ENCODE peak calls at places on chromosome 17, in six cellular contexts. One of them, this sample, is unnamed. For H3K4me1, the result is how much of the 10 kb centered on the place peaks cover.

GRCh38 chr17:6583411-6583810 is 27.1 kb upstream of the PITPNM3 start:
- DNase-seq in GM12878: no peak
- DNase-seq in K562: no peak
- DNase-seq in GM23248: no peak
- DNase-seq in neural progenitor cell: no peak
- DNase-seq in PC-9: no peak
- DNase-seq in this sample: no peak

GRCh38 chr17:72111374-72111773 is 9.4 kb upstream of the SOX9 start:
- DNase-seq in GM12878: no peak
- DNase-seq in K562: no peak
- DNase-seq in GM23248: no peak
- DNase-seq in neural progenitor cell: peak
- DNase-seq in PC-9: no peak
- DNase-seq in this sample: no peak

GRCh38 chr17:27218719-27219488 is 75.0 kb upstream of the WSB1 start:
- DNase-seq in GM12878: peak
- DNase-seq in K562: no peak
- DNase-seq in GM23248: no peak
- DNase-seq in neural progenitor cell: no peak
- DNase-seq in PC-9: no peak
- DNase-seq in this sample: no peak

GRCh38 chr17:38572292-38572664 is 33.5 kb downstream of the SRCIN1 start:
- DNase-seq in GM12878: no peak
- DNase-seq in K562: no peak
- DNase-seq in GM23248: no peak
- DNase-seq in neural progenitor cell: peak
- DNase-seq in PC-9: no peak
- DNase-seq in this sample: no peak

GRCh38 chr17:7551396-7551795 is 2.5 kb downstream of the TNFSF12 start:
- DNase-seq in GM12878: no peak
- DNase-seq in K562: no peak
- DNase-seq in GM23248: no peak
- DNase-seq in neural progenitor cell: no peak
- DNase-seq in PC-9: no peak
- DNase-seq in this sample: no peak

GRCh38 chr17:29154516-29155234 is 25.5 kb downstream of the MYO18A start:
- DNase-seq in GM12878: no peak
- DNase-seq in K562: peak
- DNase-seq in GM23248: peak
- DNase-seq in neural progenitor cell: no peak
- DNase-seq in PC-9: peak
- DNase-seq in this sample: no peak

GRCh38 chr17:65855245-65855644 is 293.8 kb upstream of the AXIN2 start:
- DNase-seq in GM12878: no peak
- DNase-seq in K562: no peak
- DNase-seq in GM23248: no peak
- DNase-seq in neural progenitor cell: no peak
- DNase-seq in PC-9: peak
- DNase-seq in this sample: peak

GRCh38 chr17:63222655-63223054 is 223.5 kb downstream of the CYB561 start:
- DNase-seq in GM12878: no peak
- DNase-seq in K562: no peak
- DNase-seq in GM23248: peak
- DNase-seq in neural progenitor cell: no peak
- DNase-seq in PC-9: no peak
- DNase-seq in this sample: peak

GRCh38 chr17:50205111-50205821 is 3.8 kb upstream of the COL1A1 start:
- DNase-seq in GM12878: no peak
- DNase-seq in K562: peak
- DNase-seq in GM23248: peak
- DNase-seq in neural progenitor cell: no peak
- DNase-seq in PC-9: no peak
- DNase-seq in this sample: no peak

GRCh38 chr17:72719582-72720493 is 372.6 kb downstream of the SLC39A11 start:
- DNase-seq in GM12878: no peak
- DNase-seq in K562: no peak
- DNase-seq in GM23248: no peak
- DNase-seq in neural progenitor cell: no peak
- DNase-seq in PC-9: no peak
- DNase-seq in this sample: peak

GRCh38 chr17:27559996-27560481 is 70.9 kb upstream of the LGALS9 start:
- DNase-seq in GM12878: no peak
- DNase-seq in K562: no peak
- DNase-seq in GM23248: peak
- DNase-seq in neural progenitor cell: no peak
- DNase-seq in PC-9: no peak
- DNase-seq in this sample: peak

GRCh38 chr17:75511610-75512575 is 3.4 kb downstream of the CASKIN2 start:
- DNase-seq in GM12878: no peak
- DNase-seq in K562: peak
- DNase-seq in GM23248: no peak
- DNase-seq in neural progenitor cell: no peak
- DNase-seq in PC-9: peak
- DNase-seq in this sample: peak

GRCh38 chr17:35892091-35892637 is 12.0 kb upstream of the CCL5 start:
- DNase-seq in GM12878: no peak
- DNase-seq in K562: no peak
- DNase-seq in GM23248: no peak
- DNase-seq in neural progenitor cell: no peak
- DNase-seq in PC-9: no peak
- DNase-seq in this sample: no peak

GRCh38 chr17:52648995-52649394 is 490.5 kb upstream of the CA10 start:
- DNase-seq in GM12878: no peak
- DNase-seq in K562: no peak
- DNase-seq in GM23248: no peak
- DNase-seq in neural progenitor cell: no peak
- DNase-seq in PC-9: no peak
- DNase-seq in this sample: no peak

GRCh38 chr17:64186171-64187092 is 56.5 kb upstream of the ERN1 start:
- DNase-seq in GM12878: no peak
- DNase-seq in K562: no peak
- DNase-seq in GM23248: no peak
- DNase-seq in neural progenitor cell: no peak
- DNase-seq in PC-9: no peak
- DNase-seq in this sample: no peak

GRCh38 chr17:40065041-40065770 is 2.4 kb downstream of the THRA start:
- DNase-seq in GM12878: no peak
- DNase-seq in K562: no peak
- DNase-seq in GM23248: peak
- DNase-seq in neural progenitor cell: peak
- DNase-seq in PC-9: peak
- DNase-seq in this sample: peak

GRCh38 chr17:66175892-66176291 is 16.0 kb downstream of the CEP112 start:
- DNase-seq in GM12878: no peak
- DNase-seq in K562: no peak
- DNase-seq in GM23248: no peak
- DNase-seq in neural progenitor cell: no peak
- DNase-seq in PC-9: no peak
- DNase-seq in this sample: no peak

GRCh38 chr17:77471984-77472836 is 331.4 kb downstream of the SEC14L1 start:
- DNase-seq in GM12878: no peak
- DNase-seq in K562: no peak
- DNase-seq in GM23248: peak
- DNase-seq in neural progenitor cell: peak
- DNase-seq in PC-9: peak
- DNase-seq in this sample: peak

GRCh38 chr17:78168906-78169793 is 769 bp downstream of the SYNGR2 start:
- DNase-seq in GM12878: no peak
- DNase-seq in K562: no peak
- DNase-seq in GM23248: peak
- DNase-seq in neural progenitor cell: peak
- DNase-seq in PC-9: peak
- DNase-seq in this sample: peak

GRCh38 chr17:8464941-8465340 is 29.3 kb downstream of the NDEL1 start:
- DNase-seq in GM12878: no peak
- DNase-seq in K562: no peak
- DNase-seq in GM23248: no peak
- DNase-seq in neural progenitor cell: no peak
- DNase-seq in PC-9: no peak
- DNase-seq in this sample: no peak

GRCh38 chr17:19389386-19389785 is 2.4 kb upstream of the MFAP4 start:
- DNase-seq in GM12878: no peak
- DNase-seq in K562: no peak
- DNase-seq in GM23248: peak
- DNase-seq in neural progenitor cell: no peak
- DNase-seq in PC-9: no peak
- DNase-seq in this sample: no peak

GRCh38 chr17:64502809-64503208 is 3.3 kb downstream of the DDX5 start:
- DNase-seq in GM12878: no peak
- DNase-seq in K562: no peak
- DNase-seq in GM23248: peak
- DNase-seq in neural progenitor cell: no peak
- DNase-seq in PC-9: no peak
- DNase-seq in this sample: peak

GRCh38 chr17:28219771-28220170 is 99.2 kb upstream of the TMEM97 start:
- DNase-seq in GM12878: no peak
- DNase-seq in K562: no peak
- DNase-seq in GM23248: no peak
- DNase-seq in neural progenitor cell: no peak
- DNase-seq in PC-9: no peak
- DNase-seq in this sample: no peak

GRCh38 chr17:75900691-75901533 is 3.8 kb downstream of the MRPL38 start:
- DNase-seq in GM12878: no peak
- DNase-seq in K562: no peak
- DNase-seq in GM23248: no peak
- DNase-seq in neural progenitor cell: peak
- DNase-seq in PC-9: no peak
- DNase-seq in this sample: no peak

GRCh38 chr17:68004201-68004600 is 7.9 kb upstream of the C17orf58 start:
- DNase-seq in GM12878: no peak
- DNase-seq in K562: no peak
- DNase-seq in GM23248: no peak
- DNase-seq in neural progenitor cell: no peak
- DNase-seq in PC-9: no peak
- DNase-seq in this sample: no peak

GRCh38 chr17:78375401-78376079 is 2.9 kb upstream of the PGS1 start:
- DNase-seq in GM12878: no peak
- DNase-seq in K562: no peak
- DNase-seq in GM23248: peak
- DNase-seq in neural progenitor cell: no peak
- DNase-seq in PC-9: no peak
- DNase-seq in this sample: peak

GRCh38 chr17:36869441-36869840 is 67.8 kb upstream of the LHX1 start:
- DNase-seq in GM12878: no peak
- DNase-seq in K562: no peak
- DNase-seq in GM23248: no peak
- DNase-seq in neural progenitor cell: no peak
- DNase-seq in PC-9: no peak
- DNase-seq in this sample: no peak

GRCh38 chr17:17740627-17741237 is 59.5 kb downstream of the RAI1 start:
- DNase-seq in GM12878: no peak
- DNase-seq in K562: no peak
- DNase-seq in GM23248: no peak
- DNase-seq in neural progenitor cell: no peak
- DNase-seq in PC-9: no peak
- DNase-seq in this sample: peak

GRCh38 chr17:14904406-14904805 is 360.7 kb downstream of the PMP22 start:
- DNase-seq in GM12878: no peak
- DNase-seq in K562: no peak
- DNase-seq in GM23248: peak
- DNase-seq in neural progenitor cell: no peak
- DNase-seq in PC-9: no peak
- DNase-seq in this sample: no peak

DNA sequence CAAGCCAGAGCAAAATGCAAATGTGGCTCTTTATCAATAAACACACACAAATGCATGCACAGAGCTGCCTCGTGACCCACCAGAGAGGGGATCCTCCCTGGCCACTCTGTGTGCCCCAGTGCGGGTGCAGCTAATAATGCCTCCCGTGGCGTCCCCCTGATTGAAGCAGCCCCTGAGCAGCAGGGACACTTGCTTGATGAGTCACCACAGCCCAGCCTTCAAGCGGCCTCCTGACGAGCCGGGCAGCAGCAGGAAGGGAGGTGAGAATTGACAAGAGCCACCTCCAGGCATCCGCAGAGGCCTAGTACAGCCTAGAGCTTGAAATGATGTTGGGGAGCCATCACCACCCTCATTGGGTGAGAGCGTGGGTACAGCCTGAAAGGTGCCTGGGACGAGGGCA is 143.8 kb downstream of the CCDC182 start:
- DNase-seq in GM12878: no peak
- DNase-seq in K562: no peak
- DNase-seq in GM23248: no peak
- DNase-seq in neural progenitor cell: no peak
- DNase-seq in PC-9: no peak
- DNase-seq in this sample: peak
- H3K4me2 ChIP-seq in GM12878: no peak
- H3K4me2 ChIP-seq in K562: no peak
- H3K4me2 ChIP-seq in GM23248: no peak
- H3K4me2 ChIP-seq in neural progenitor cell: no peak
- H3K4me2 ChIP-seq in PC-9: no peak
- H3K4me2 ChIP-seq in this sample: no peak

GRCh38 chr17:48995871-48996695 is 1.1 kb upstream of the IGF2BP1 start:
- DNase-seq in GM12878: no peak
- DNase-seq in K562: peak
- DNase-seq in GM23248: peak
- DNase-seq in neural progenitor cell: peak
- DNase-seq in PC-9: no peak
- DNase-seq in this sample: no peak
- TF ChIP-seq EZH2 in GM12878: peak
- TF ChIP-seq EZH2 in K562: no peak
- TF ChIP-seq EZH2 in GM23248: peak
- TF ChIP-seq EZH2 in neural progenitor cell: no peak
- TF ChIP-seq EZH2 in PC-9: no peak
- TF ChIP-seq EZH2 in this sample: peak

GRCh38 chr17:2608350-2608913 is 15.0 kb downstream of the PAFAH1B1 start:
- DNase-seq in GM12878: no peak
- DNase-seq in K562: no peak
- DNase-seq in GM23248: no peak
- DNase-seq in neural progenitor cell: no peak
- DNase-seq in PC-9: no peak
- DNase-seq in this sample: no peak
- H3K4me1 ChIP-seq in GM12878: under half
- H3K4me1 ChIP-seq in K562: under half
- H3K4me1 ChIP-seq in GM23248: under half
- H3K4me1 ChIP-seq in neural progenitor cell: under half
- H3K4me1 ChIP-seq in PC-9: under half
- H3K4me1 ChIP-seq in this sample: under half

DNA sequence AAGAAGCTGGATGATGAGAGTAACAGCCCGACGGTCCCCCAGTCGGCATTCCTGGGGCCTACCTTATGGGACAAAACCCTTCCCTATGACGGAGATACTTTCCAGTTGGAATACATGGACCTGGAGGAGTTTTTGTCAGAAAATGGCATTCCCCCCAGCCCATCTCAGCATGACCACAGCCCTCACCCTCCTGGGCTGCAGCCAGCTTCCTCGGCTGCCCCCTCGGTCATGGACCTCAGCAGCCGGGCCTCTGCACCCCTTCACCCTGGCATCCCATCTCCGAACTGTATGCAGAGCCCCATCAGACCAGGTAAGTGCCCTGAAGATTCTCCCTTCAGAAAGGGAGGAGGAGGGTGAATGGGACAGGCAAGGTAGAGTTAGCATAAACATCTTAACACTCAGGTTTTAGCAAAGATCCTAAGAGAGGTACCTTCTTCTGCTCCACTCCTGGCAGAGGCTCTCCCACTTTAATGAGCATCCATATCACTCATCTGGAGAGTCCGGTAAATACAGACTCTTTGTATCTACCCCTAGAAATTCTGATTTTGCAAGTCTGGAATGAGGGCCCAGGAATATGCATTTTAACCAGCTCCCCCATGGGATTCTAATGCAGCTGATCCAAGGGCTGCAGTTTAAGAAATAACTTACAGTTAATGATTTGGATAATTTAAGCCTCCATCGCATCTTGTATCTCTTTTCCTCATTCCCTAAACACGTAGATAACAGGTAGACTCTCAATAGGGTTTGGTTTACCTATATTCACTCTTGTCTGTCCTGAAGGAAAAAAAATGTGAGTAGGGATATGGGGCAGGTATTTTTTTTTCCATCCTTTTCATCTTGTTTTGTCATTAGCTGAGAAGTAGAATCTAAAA is 3.3 kb downstream of the HLF start:
- DNase-seq in GM12878: no peak
- DNase-seq in K562: no peak
- DNase-seq in GM23248: no peak
- DNase-seq in neural progenitor cell: no peak
- DNase-seq in PC-9: no peak
- DNase-seq in this sample: no peak
- H3K4me2 ChIP-seq in GM12878: no peak
- H3K4me2 ChIP-seq in K562: no peak
- H3K4me2 ChIP-seq in GM23248: no peak
- H3K4me2 ChIP-seq in neural progenitor cell: no peak
- H3K4me2 ChIP-seq in PC-9: no peak
- H3K4me2 ChIP-seq in this sample: no peak